ENCODE peak calls at places on chromosomes 11 and 22, in nine cellular contexts. One of them, this sample, is unnamed.
A peak's percentile ranks its signal among the peaks of the same experiment; 100 is the strongest.

GRCh38 chr11:23192256-23192655 is 332.0 kb upstream of the CCDC179 start:
- DNase-seq in heart left ventricle: no peak
- DNase-seq in psoas muscle: no peak
- DNase-seq in OCI-LY7: no peak
- DNase-seq in fibroblast of lung: peak; percentile 11
- DNase-seq in neural progenitor cell: no peak
- DNase-seq in lower lobe of right lung: no peak
- DNase-seq in GM23338: no peak
- DNase-seq in IMR-90: peak; percentile 48
- DNase-seq in this sample: no peak

GRCh38 chr11:57368106-57368826 is 12.7 kb downstream of the PRG3 start:
- DNase-seq in neural progenitor cell: no peak
- DNase-seq in psoas muscle: no peak
- DNase-seq in OCI-LY7: no peak
- DNase-seq in IMR-90: no peak
- DNase-seq in lower lobe of right lung: peak; percentile 72
- DNase-seq in GM23338: no peak
- DNase-seq in heart left ventricle: no peak
- DNase-seq in fibroblast of lung: no peak
- DNase-seq in this sample: peak; percentile 86

GRCh38 chr22:30024231-30024630 is 56.0 kb upstream of the HORMAD2 start:
- DNase-seq in OCI-LY7: no peak
- DNase-seq in fibroblast of lung: no peak
- DNase-seq in heart left ventricle: no peak
- DNase-seq in GM23338: no peak
- DNase-seq in psoas muscle: no peak
- DNase-seq in lower lobe of right lung: no peak
- DNase-seq in neural progenitor cell: peak; percentile 23
- DNase-seq in IMR-90: no peak
- DNase-seq in this sample: no peak

GRCh38 chr22:24553597-24554315 is 1.2 kb downstream of the GUCD1 start:
- DNase-seq in GM23338: no peak
- DNase-seq in lower lobe of right lung: no peak
- DNase-seq in fibroblast of lung: peak; percentile 20
- DNase-seq in neural progenitor cell: peak; percentile 5
- DNase-seq in heart left ventricle: peak; percentile 71
- DNase-seq in IMR-90: peak; percentile 40
- DNase-seq in psoas muscle: peak; percentile 35
- DNase-seq in OCI-LY7: peak; percentile 29
- DNase-seq in this sample: no peak

GRCh38 chr11:19934828-19935259 is 222.2 kb downstream of the NAV2 start:
- DNase-seq in psoas muscle: peak; percentile 33
- DNase-seq in heart left ventricle: no peak
- DNase-seq in lower lobe of right lung: no peak
- DNase-seq in GM23338: no peak
- DNase-seq in fibroblast of lung: peak; percentile 88
- DNase-seq in OCI-LY7: no peak
- DNase-seq in neural progenitor cell: no peak
- DNase-seq in IMR-90: peak; percentile 89
- DNase-seq in this sample: no peak

GRCh38 chr11:59615132-59615636 is 390 bp downstream of the OSBP start:
- DNase-seq in IMR-90: no peak
- DNase-seq in OCI-LY7: peak; percentile 64
- DNase-seq in psoas muscle: peak; percentile 29
- DNase-seq in fibroblast of lung: peak; percentile 7
- DNase-seq in GM23338: peak; percentile 73
- DNase-seq in neural progenitor cell: no peak
- DNase-seq in heart left ventricle: peak; percentile 50
- DNase-seq in lower lobe of right lung: peak; percentile 83
- DNase-seq in this sample: peak; percentile 82

GRCh38 chr11:17718015-17718414 is 1.4 kb upstream of the MYOD1 start:
- DNase-seq in neural progenitor cell: no peak
- DNase-seq in psoas muscle: no peak
- DNase-seq in IMR-90: no peak
- DNase-seq in heart left ventricle: no peak
- DNase-seq in GM23338: no peak
- DNase-seq in fibroblast of lung: no peak
- DNase-seq in lower lobe of right lung: no peak
- DNase-seq in OCI-LY7: no peak
- DNase-seq in this sample: no peak

GRCh38 chr22:49734390-49734789 is 93.3 kb downstream of the BRD1 start:
- DNase-seq in lower lobe of right lung: no peak
- DNase-seq in psoas muscle: no peak
- DNase-seq in OCI-LY7: no peak
- DNase-seq in heart left ventricle: no peak
- DNase-seq in fibroblast of lung: no peak
- DNase-seq in GM23338: no peak
- DNase-seq in neural progenitor cell: no peak
- DNase-seq in IMR-90: no peak
- DNase-seq in this sample: peak; percentile 55

GRCh38 chr22:38271927-38272372 is 860 bp downstream of the TMEM184B start:
- DNase-seq in GM23338: peak; percentile 75
- DNase-seq in IMR-90: no peak
- DNase-seq in lower lobe of right lung: peak; percentile 70
- DNase-seq in fibroblast of lung: no peak
- DNase-seq in OCI-LY7: no peak
- DNase-seq in psoas muscle: no peak
- DNase-seq in neural progenitor cell: peak; percentile 39
- DNase-seq in heart left ventricle: no peak
- DNase-seq in this sample: peak; percentile 81

GRCh38 chr11:101470881-101471535 is 112.8 kb downstream of the TRPC6 start:
- DNase-seq in fibroblast of lung: peak; percentile 29
- DNase-seq in lower lobe of right lung: no peak
- DNase-seq in IMR-90: peak; percentile 75
- DNase-seq in psoas muscle: no peak
- DNase-seq in neural progenitor cell: no peak
- DNase-seq in GM23338: no peak
- DNase-seq in heart left ventricle: no peak
- DNase-seq in OCI-LY7: no peak
- DNase-seq in this sample: no peak

GRCh38 chr22:50672471-50673230 is at the start of gene SHANK3:
- DNase-seq in neural progenitor cell: no peak
- DNase-seq in IMR-90: no peak
- DNase-seq in OCI-LY7: no peak
- DNase-seq in fibroblast of lung: no peak
- DNase-seq in psoas muscle: peak; percentile 66
- DNase-seq in heart left ventricle: peak; percentile 85
- DNase-seq in GM23338: peak; percentile 42
- DNase-seq in lower lobe of right lung: peak; percentile 70
- DNase-seq in this sample: no peak

GRCh38 chr11:96736591-96736990 is 346.8 kb downstream of the JRKL start:
- DNase-seq in IMR-90: no peak
- DNase-seq in lower lobe of right lung: no peak
- DNase-seq in OCI-LY7: no peak
- DNase-seq in neural progenitor cell: no peak
- DNase-seq in fibroblast of lung: peak; percentile 70
- DNase-seq in psoas muscle: no peak
- DNase-seq in GM23338: no peak
- DNase-seq in heart left ventricle: no peak
- DNase-seq in this sample: no peak

GRCh38 chr22:32661737-32662586 is 139.5 kb upstream of the TIMP3 start:
- DNase-seq in IMR-90: peak; percentile 79
- DNase-seq in OCI-LY7: no peak
- DNase-seq in lower lobe of right lung: no peak
- DNase-seq in neural progenitor cell: no peak
- DNase-seq in fibroblast of lung: peak; percentile 80
- DNase-seq in GM23338: no peak
- DNase-seq in psoas muscle: no peak
- DNase-seq in heart left ventricle: no peak
- DNase-seq in this sample: no peak

GRCh38 chr11:33461726-33462125 is 204.5 kb downstream of the HIPK3 start:
- DNase-seq in heart left ventricle: no peak
- DNase-seq in psoas muscle: no peak
- DNase-seq in lower lobe of right lung: no peak
- DNase-seq in neural progenitor cell: no peak
- DNase-seq in IMR-90: no peak
- DNase-seq in OCI-LY7: no peak
- DNase-seq in fibroblast of lung: no peak
- DNase-seq in GM23338: no peak
- DNase-seq in this sample: no peak

GRCh38 chr11:10317776-10318526 is 13.1 kb downstream of the ADM start:
- DNase-seq in IMR-90: no peak
- DNase-seq in lower lobe of right lung: no peak
- DNase-seq in OCI-LY7: peak; percentile 86
- DNase-seq in neural progenitor cell: peak; percentile 29
- DNase-seq in GM23338: no peak
- DNase-seq in fibroblast of lung: no peak
- DNase-seq in psoas muscle: no peak
- DNase-seq in heart left ventricle: no peak
- DNase-seq in this sample: no peak

DNA sequence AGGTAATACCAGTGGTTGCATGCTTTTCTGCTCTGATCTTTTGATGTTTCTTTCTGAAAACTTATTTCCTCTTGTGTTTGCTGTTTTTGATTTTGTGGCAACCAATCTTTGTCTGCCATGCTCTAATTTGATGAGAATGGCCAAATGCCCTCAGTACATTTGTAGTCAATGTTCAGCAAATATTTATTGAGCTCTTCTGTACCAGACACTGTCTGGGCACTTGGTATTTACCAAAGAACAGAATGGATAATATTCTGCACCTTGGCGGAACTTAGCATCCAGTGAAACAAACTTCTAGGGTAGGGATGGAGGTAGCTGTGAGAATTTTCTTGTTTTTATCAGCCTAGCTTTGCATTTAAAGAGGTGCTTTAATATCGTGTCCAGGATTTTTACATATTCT is 19.6 kb downstream of the PPP6R3 start:
- DNase-seq in fibroblast of lung: no peak
- DNase-seq in GM23338: no peak
- DNase-seq in IMR-90: no peak
- DNase-seq in neural progenitor cell: no peak
- DNase-seq in psoas muscle: no peak
- DNase-seq in OCI-LY7: no peak
- DNase-seq in heart left ventricle: no peak
- DNase-seq in lower lobe of right lung: no peak
- DNase-seq in this sample: no peak
- H3K27ac ChIP-seq in fibroblast of lung: no peak overlapping the region
- H3K27ac ChIP-seq in GM23338: no peak overlapping the region
- H3K27ac ChIP-seq in IMR-90: no peak overlapping the region
- H3K27ac ChIP-seq in neural progenitor cell: no peak overlapping the region
- H3K27ac ChIP-seq in psoas muscle: peak overlapping the region; percentile 68
- H3K27ac ChIP-seq in OCI-LY7: no peak overlapping the region
- H3K27ac ChIP-seq in heart left ventricle: peak overlapping the region; percentile 6
- H3K27ac ChIP-seq in lower lobe of right lung: no peak overlapping the region
- H3K27ac ChIP-seq in this sample: no peak overlapping the region

DNA sequence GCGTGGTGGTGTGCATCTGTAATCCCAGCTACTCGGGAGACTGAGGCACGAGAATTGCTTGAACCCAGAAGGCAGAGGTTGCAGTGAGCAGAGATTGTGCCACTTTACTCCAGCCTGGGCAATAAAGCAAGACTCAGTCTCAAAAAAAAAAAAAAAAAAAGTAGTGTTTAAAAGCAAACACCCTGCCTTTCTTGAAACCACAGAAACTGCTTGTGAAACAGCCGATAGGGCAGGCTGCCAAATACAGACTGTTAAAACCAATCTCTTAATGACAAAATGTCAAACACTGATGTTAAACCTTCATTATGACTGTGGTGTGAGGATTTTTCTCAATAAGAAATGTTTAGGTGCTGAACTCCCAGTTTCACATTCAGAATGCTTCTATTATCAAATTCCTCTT is 27.3 kb downstream of the MARK2 start:
- DNase-seq in neural progenitor cell: no peak
- DNase-seq in IMR-90: peak; percentile 61
- DNase-seq in GM23338: no peak
- DNase-seq in psoas muscle: peak; percentile 35
- DNase-seq in lower lobe of right lung: peak; percentile 79
- DNase-seq in fibroblast of lung: peak; percentile 62
- DNase-seq in heart left ventricle: peak; percentile 48
- DNase-seq in OCI-LY7: peak; percentile 29
- DNase-seq in this sample: peak; percentile 71
- H3K36me3 ChIP-seq in neural progenitor cell: no peaks in the 10 kb centered on the region
- H3K36me3 ChIP-seq in IMR-90: peaks cover 8% of the 10 kb centered on the region
- H3K36me3 ChIP-seq in GM23338: no peaks in the 10 kb centered on the region
- H3K36me3 ChIP-seq in psoas muscle: peaks cover 18% of the 10 kb centered on the region
- H3K36me3 ChIP-seq in lower lobe of right lung: peaks cover 18% of the 10 kb centered on the region
- H3K36me3 ChIP-seq in fibroblast of lung: no peaks in the 10 kb centered on the region
- H3K36me3 ChIP-seq in heart left ventricle: peaks cover 20% of the 10 kb centered on the region
- H3K36me3 ChIP-seq in OCI-LY7: peaks cover 70% of the 10 kb centered on the region
- H3K36me3 ChIP-seq in this sample: peaks cover 9% of the 10 kb centered on the region

DNA sequence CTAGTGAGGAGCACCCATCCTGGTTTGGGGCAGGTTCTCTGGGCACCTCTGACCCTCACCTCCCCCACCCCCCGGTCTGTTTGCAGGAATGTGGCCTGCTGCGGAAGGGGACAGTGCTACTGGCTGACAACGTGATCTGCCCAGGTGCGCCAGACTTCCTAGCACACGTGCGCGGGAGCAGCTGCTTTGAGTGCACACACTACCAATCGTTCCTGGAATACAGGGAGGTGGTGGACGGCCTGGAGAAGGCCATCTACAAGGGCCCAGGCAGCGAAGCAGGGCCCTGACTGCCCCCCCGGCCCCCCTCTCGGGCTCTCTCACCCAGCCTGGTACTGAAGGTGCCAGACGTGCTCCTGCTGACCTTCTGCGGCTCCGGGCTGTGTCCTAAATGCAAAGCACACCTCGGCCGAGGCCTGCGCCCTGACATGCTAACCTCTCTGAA is 26.9 kb upstream of the TXNRD2 start:
- DNase-seq in IMR-90: no peak
- DNase-seq in neural progenitor cell: no peak
- DNase-seq in OCI-LY7: no peak
- DNase-seq in GM23338: no peak
- DNase-seq in lower lobe of right lung: no peak
- DNase-seq in fibroblast of lung: no peak
- DNase-seq in heart left ventricle: no peak
- DNase-seq in psoas muscle: no peak
- DNase-seq in this sample: no peak
- H3K27ac ChIP-seq in IMR-90: no peak overlapping the region
- H3K27ac ChIP-seq in neural progenitor cell: no peak overlapping the region
- H3K27ac ChIP-seq in OCI-LY7: no peak overlapping the region
- H3K27ac ChIP-seq in GM23338: no peak overlapping the region
- H3K27ac ChIP-seq in lower lobe of right lung: no peak overlapping the region
- H3K27ac ChIP-seq in fibroblast of lung: no peak overlapping the region
- H3K27ac ChIP-seq in heart left ventricle: no peak overlapping the region
- H3K27ac ChIP-seq in psoas muscle: no peak overlapping the region
- H3K27ac ChIP-seq in this sample: no peak overlapping the region

DNA sequence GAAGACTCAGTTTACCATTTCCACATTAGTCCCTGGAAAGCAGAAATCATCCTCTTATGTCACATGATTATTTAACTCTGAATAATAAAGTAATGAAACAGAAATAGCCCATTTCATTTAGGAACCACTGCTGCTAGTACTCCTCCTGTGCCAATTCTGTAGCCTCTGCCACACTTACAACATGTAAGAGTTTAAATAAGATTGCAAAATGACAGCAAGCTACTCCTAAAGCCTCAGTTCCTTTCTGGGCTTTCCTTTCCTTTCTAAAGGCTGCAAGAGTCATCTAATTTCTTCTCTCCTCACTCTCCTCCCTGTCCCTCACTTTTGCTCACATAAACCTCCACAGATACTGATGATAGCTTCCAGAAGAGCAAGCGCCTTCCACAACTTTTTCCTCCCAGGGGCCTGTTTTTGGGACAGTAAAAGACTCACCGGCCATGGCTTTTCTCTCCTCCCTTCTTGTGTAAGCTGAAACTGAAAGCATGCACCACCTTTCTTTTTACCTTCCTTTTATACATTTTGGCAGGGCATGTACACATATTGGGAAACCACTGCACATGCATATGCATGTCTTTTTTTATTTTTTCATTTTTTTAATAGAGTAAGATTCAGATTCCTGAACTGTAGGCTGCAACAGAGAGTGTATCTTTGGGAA is 38.5 kb downstream of the CARD18 start:
- DNase-seq in GM23338: no peak
- DNase-seq in OCI-LY7: no peak
- DNase-seq in fibroblast of lung: no peak
- DNase-seq in lower lobe of right lung: no peak
- DNase-seq in psoas muscle: no peak
- DNase-seq in IMR-90: no peak
- DNase-seq in heart left ventricle: no peak
- DNase-seq in neural progenitor cell: no peak
- DNase-seq in this sample: no peak
- H3K36me3 ChIP-seq in GM23338: peaks cover 5% of the 10 kb centered on the region
- H3K36me3 ChIP-seq in OCI-LY7: no peaks in the 10 kb centered on the region
- H3K36me3 ChIP-seq in fibroblast of lung: no peaks in the 10 kb centered on the region
- H3K36me3 ChIP-seq in lower lobe of right lung: no peaks in the 10 kb centered on the region
- H3K36me3 ChIP-seq in psoas muscle: no peaks in the 10 kb centered on the region
- H3K36me3 ChIP-seq in IMR-90: no peaks in the 10 kb centered on the region
- H3K36me3 ChIP-seq in heart left ventricle: no peaks in the 10 kb centered on the region
- H3K36me3 ChIP-seq in neural progenitor cell: peaks cover 2% of the 10 kb centered on the region
- H3K36me3 ChIP-seq in this sample: no peaks in the 10 kb centered on the region

This sample was measured in upper lobe of right lung.